ENCODE peak calls at places on chromosome 5, in eight cellular contexts. K is sciatic nerve; Y is GM23248; N is frontal cortex; G is HCEC 1CT; Q is stimulated activated CD4-positive, alpha-beta T cell treated with anti-CD3 and anti-CD28 coated beads, TNF-alpha, amount 100 ng/mL, for 1 hour; F is activated T-cell treated with anti-CD3 and anti-CD28 coated beads, Interleukin-2, amount 50 U/mL, for 48 hours; T is NCI-H1105 treated with DMSO at 0.1 percent for 48 hours. L is an unnamed sample.

GRCh38 chr5:173693670-173694069 is 77.2 kb upstream of the BOD1 start:
- DNase-seq in Q (no peak), N (no peak), T (no peak), G (no peak), F (no peak), Y (no peak), K (no peak), L (no peak)

GRCh38 chr5:181232593-181232992 is 9.5 kb downstream of the TRIM41 start:
- DNase-seq in F (no peak), G (no peak), K (no peak), Q (no peak), T (no peak), N (no peak), Y (peak), L (no peak)

GRCh38 chr5:6446626-6447309 is 1.9 kb upstream of the UBE2QL1 start:
- DNase-seq in F (no peak), Y (peak), G (no peak), T (no peak), K (no peak), N (no peak), Q (no peak), L (no peak)

GRCh38 chr5:149268928-149269557 is 2.6 kb upstream of the AFAP1L1 start:
- DNase-seq in T (peak), G (peak), Q (no peak), F (no peak), K (no peak), N (peak), Y (peak), L (peak)

GRCh38 chr5:159133041-159133741 is 33.5 kb upstream of the EBF1 start:
- DNase-seq in T (peak), F (no peak), K (no peak), Y (peak), Q (no peak), N (no peak), G (peak), L (peak)

GRCh38 chr5:25393321-25393720 is 748.5 kb upstream of the CDH10 start:
- DNase-seq in Y (no peak), Q (no peak), N (no peak), K (no peak), T (no peak), F (no peak), G (no peak), L (no peak)

GRCh38 chr5:145978672-145979071 is 42.3 kb downstream of the SH3RF2 start:
- DNase-seq in Y (no peak), N (no peak), K (no peak), Q (no peak), T (peak), F (no peak), G (no peak), L (no peak)

GRCh38 chr5:53276825-53277224 is 167.3 kb upstream of the MOCS2 start:
- DNase-seq in F (no peak), N (no peak), G (peak), Q (no peak), T (no peak), K (no peak), Y (no peak), L (no peak)

GRCh38 chr5:9851458-9851857 is 221.3 kb upstream of the TAS2R1 start:
- DNase-seq in K (no peak), F (no peak), Q (no peak), N (no peak), Y (peak), G (peak), T (no peak), L (peak)

GRCh38 chr5:124239572-124239971 is 506.9 kb downstream of the ZNF608 start:
- DNase-seq in G (no peak), Q (no peak), F (no peak), K (no peak), Y (no peak), N (no peak), T (no peak), L (no peak)

GRCh38 chr5:30040483-30041116 is 1152.9 kb upstream of the CDH6 start:
- DNase-seq in N (peak), T (peak), Y (peak), F (no peak), G (peak), K (no peak), Q (no peak), L (peak)

GRCh38 chr5:16135003-16135402 is 44.6 kb downstream of the MARCHF11 start:
- DNase-seq in G (peak), K (no peak), T (no peak), N (no peak), Q (no peak), F (no peak), Y (no peak), L (no peak)

GRCh38 chr5:150644058-150644457 is 3.6 kb downstream of the SYNPO start:
- DNase-seq in T (no peak), Y (no peak), G (no peak), K (no peak), N (no peak), Q (no peak), F (no peak), L (no peak)

GRCh38 chr5:186091-187041 is 4.9 kb upstream of the LRRC14B start:
- DNase-seq in Q (no peak), K (no peak), T (no peak), Y (no peak), G (no peak), F (no peak), N (no peak), L (no peak)

GRCh38 chr5:136906545-136906944 is 541.2 kb upstream of the TRPC7 start:
- DNase-seq in N (no peak), K (no peak), G (no peak), T (no peak), Y (no peak), Q (no peak), F (no peak), L (no peak)

GRCh38 chr5:83475540-83476469 is 4.3 kb downstream of the VCAN start:
- DNase-seq in T (no peak), K (no peak), F (no peak), N (no peak), Y (peak), Q (no peak), G (peak), L (peak)

GRCh38 chr5:14864181-14864812 is 7.3 kb downstream of the ANKH start:
- DNase-seq in G (no peak), T (no peak), Y (no peak), K (no peak), Q (no peak), F (no peak), N (no peak), L (no peak)

GRCh38 chr5:149019562-149020140 is 43.2 kb downstream of the SH3TC2 start:
- DNase-seq in Y (no peak), Q (no peak), T (no peak), K (no peak), F (no peak), G (no peak), N (no peak), L (no peak)

GRCh38 chr5:41875121-41875520 is 4.9 kb upstream of the OXCT1 start:
- DNase-seq in N (no peak), Y (no peak), T (no peak), Q (no peak), G (no peak), F (no peak), K (no peak), L (no peak)

L was measured in astrocyte.